ENCODE peak calls at places on chromosomes 3 and 15, in four cellular contexts. One of them, this sample, is unnamed.

GRCh38 chr3:21356402-21356801 is 394.6 kb downstream of the ZNF385D start:
- DNase-seq in HepG2: no peak
- DNase-seq in GM12878: no peak
- DNase-seq in K562: no peak
- DNase-seq in this sample: no peak

GRCh38 chr3:39905788-39906187 is 96.4 kb downstream of the MYRIP start:
- DNase-seq in K562: no peak
- DNase-seq in HepG2: peak
- DNase-seq in GM12878: no peak
- DNase-seq in this sample: no peak

GRCh38 chr3:10232138-10232537 is 16.1 kb upstream of the TATDN2 start:
- DNase-seq in K562: no peak
- DNase-seq in HepG2: no peak
- DNase-seq in GM12878: no peak
- DNase-seq in this sample: no peak

GRCh38 chr3:32460031-32460749 is 42.5 kb downstream of the CMTM6 start:
- DNase-seq in GM12878: no peak
- DNase-seq in HepG2: no peak
- DNase-seq in K562: no peak
- DNase-seq in this sample: peak

GRCh38 chr3:78570482-78570881 is 1197.3 kb downstream of the ROBO1 start:
- DNase-seq in HepG2: no peak
- DNase-seq in K562: no peak
- DNase-seq in GM12878: no peak
- DNase-seq in this sample: no peak

GRCh38 chr15:68113273-68113672 is 59.2 kb downstream of the PIAS1 start:
- DNase-seq in HepG2: peak
- DNase-seq in GM12878: no peak
- DNase-seq in K562: no peak
- DNase-seq in this sample: no peak

GRCh38 chr3:8759038-8759755 is 10.2 kb downstream of the OXTR start:
- DNase-seq in HepG2: no peak
- DNase-seq in GM12878: no peak
- DNase-seq in K562: no peak
- DNase-seq in this sample: no peak

GRCh38 chr3:128922804-128923459 is 43.5 kb downstream of the ACAD9 start:
- DNase-seq in K562: no peak
- DNase-seq in GM12878: no peak
- DNase-seq in HepG2: no peak
- DNase-seq in this sample: no peak

GRCh38 chr3:119570229-119570628 is 9.1 kb upstream of the ADPRH start:
- DNase-seq in K562: no peak
- DNase-seq in HepG2: no peak
- DNase-seq in GM12878: no peak
- DNase-seq in this sample: no peak

GRCh38 chr3:47847256-47847655 is 44.3 kb downstream of the DHX30 start:
- DNase-seq in GM12878: no peak
- DNase-seq in K562: peak
- DNase-seq in HepG2: no peak
- DNase-seq in this sample: peak

GRCh38 chr3:57100046-57100695 is 39.7 kb downstream of the SPATA12 start:
- DNase-seq in HepG2: peak
- DNase-seq in K562: peak
- DNase-seq in GM12878: peak
- DNase-seq in this sample: peak

GRCh38 chr3:125002834-125003368 is 52.9 kb downstream of the HEG1 start:
- DNase-seq in HepG2: no peak
- DNase-seq in K562: no peak
- DNase-seq in GM12878: no peak
- DNase-seq in this sample: no peak

GRCh38 chr3:30448436-30448835 is 158.0 kb upstream of the TGFBR2 start:
- DNase-seq in K562: no peak
- DNase-seq in GM12878: no peak
- DNase-seq in HepG2: no peak
- DNase-seq in this sample: no peak

GRCh38 chr3:11915621-11916417 is 69.1 kb upstream of the TAMM41 start:
- DNase-seq in K562: no peak
- DNase-seq in HepG2: no peak
- DNase-seq in GM12878: no peak
- DNase-seq in this sample: no peak

GRCh38 chr15:92614301-92614700 is 41.3 kb downstream of the FAM174B start:
- DNase-seq in GM12878: no peak
- DNase-seq in K562: no peak
- DNase-seq in HepG2: no peak
- DNase-seq in this sample: no peak

GRCh38 chr15:47355759-47356158 is 361.5 kb upstream of the SEMA6D start:
- DNase-seq in GM12878: no peak
- DNase-seq in K562: no peak
- DNase-seq in HepG2: no peak
- DNase-seq in this sample: no peak

GRCh38 chr3:188152660-188153497 is 1.1 kb upstream of the LPP start:
- DNase-seq in HepG2: no peak
- DNase-seq in K562: no peak
- DNase-seq in GM12878: no peak
- DNase-seq in this sample: peak
- TF ChIP-seq CBFB in HepG2: no peak
- TF ChIP-seq CBFB in K562: no peak
- TF ChIP-seq CBFB in GM12878: no peak
- TF ChIP-seq CBFB in this sample: no peak

DNA sequence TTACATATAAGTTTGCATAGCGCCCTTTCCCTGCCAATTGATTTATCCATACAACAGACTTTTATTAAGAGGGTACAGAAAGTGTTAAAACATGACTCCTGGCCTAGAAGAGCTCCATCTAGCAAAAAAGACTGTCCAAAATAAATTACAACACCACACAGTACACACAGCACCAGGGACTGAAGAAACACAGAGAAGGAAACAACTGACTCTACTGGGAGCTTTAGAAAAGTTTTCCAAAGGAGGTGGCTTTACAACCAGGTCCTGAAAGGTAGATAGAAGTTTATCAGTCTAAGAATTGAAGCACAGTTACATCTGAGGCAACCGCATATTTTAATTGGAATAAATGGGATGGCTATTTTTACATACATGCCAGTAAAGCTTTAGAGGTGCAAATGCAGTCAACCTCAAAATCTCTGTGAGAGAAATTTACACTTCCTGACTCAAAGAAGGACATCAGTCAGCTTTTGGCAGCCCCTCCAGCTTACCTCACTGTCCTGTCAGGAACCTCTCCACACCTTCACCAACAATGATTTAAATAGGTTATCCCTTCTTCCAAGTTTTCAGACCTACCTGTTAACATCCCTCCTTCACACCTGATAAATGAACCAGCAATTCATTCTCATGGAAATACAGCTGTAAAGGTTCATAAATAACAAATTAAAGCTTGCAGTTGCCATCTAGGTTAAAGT is 286.2 kb downstream of the SHOX2 start:
- DNase-seq in K562: no peak
- DNase-seq in GM12878: no peak
- DNase-seq in HepG2: no peak
- DNase-seq in this sample: no peak
- TF ChIP-seq CBFB in K562: no peak
- TF ChIP-seq CBFB in GM12878: no peak
- TF ChIP-seq CBFB in HepG2: no peak
- TF ChIP-seq CBFB in this sample: no peak

GRCh38 chr15:99421758-99422157 is 144.0 kb upstream of the MEF2A start:
- DNase-seq in K562: no peak
- DNase-seq in HepG2: no peak
- DNase-seq in GM12878: no peak
- DNase-seq in this sample: no peak

GRCh38 chr15:99424978-99425665 is 140.7 kb upstream of the MEF2A start:
- DNase-seq in HepG2: peak
- DNase-seq in K562: no peak
- DNase-seq in GM12878: no peak
- DNase-seq in this sample: no peak

GRCh38 chr15:99423186-99424130 is 142.3 kb upstream of the MEF2A start:
- DNase-seq in GM12878: no peak
- DNase-seq in K562: no peak
- DNase-seq in HepG2: no peak
- DNase-seq in this sample: no peak

GRCh38 chr15:99425666-99426301 is 140.0 kb upstream of the MEF2A start:
- DNase-seq in HepG2: no peak
- DNase-seq in K562: no peak
- DNase-seq in GM12878: no peak
- DNase-seq in this sample: no peak

DNA sequence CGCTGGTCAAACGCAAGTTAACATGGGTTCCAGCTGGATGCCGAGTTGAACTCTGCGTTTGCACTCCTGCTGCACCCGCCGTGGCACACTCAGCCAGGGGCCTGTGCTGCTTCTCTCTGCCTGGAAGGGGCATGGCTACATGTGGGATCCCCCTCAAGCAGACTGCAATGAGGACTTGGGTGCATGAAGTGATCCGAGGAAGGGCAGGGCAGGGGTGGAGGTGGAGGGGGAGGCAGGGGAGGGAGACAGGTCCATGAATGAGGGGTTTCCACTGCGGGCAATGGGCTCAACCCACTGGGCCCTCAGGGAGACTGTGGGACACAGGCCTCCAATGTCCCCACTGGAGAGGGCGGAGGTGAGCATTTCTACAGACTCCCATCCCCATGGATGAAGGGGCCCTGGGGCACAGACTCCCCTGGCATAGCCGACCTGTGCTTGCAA is 141.6 kb upstream of the MEF2A start:
- DNase-seq in K562: no peak
- DNase-seq in HepG2: no peak
- DNase-seq in GM12878: no peak
- DNase-seq in this sample: no peak
- TF ChIP-seq CBFB in K562: no peak
- TF ChIP-seq CBFB in HepG2: no peak
- TF ChIP-seq CBFB in GM12878: no peak
- TF ChIP-seq CBFB in this sample: no peak

GRCh38 chr15:85545757-85546156 is 165.4 kb downstream of the AKAP13 start:
- DNase-seq in K562: no peak
- DNase-seq in GM12878: no peak
- DNase-seq in HepG2: no peak
- DNase-seq in this sample: no peak

GRCh38 chr15:85543741-85544155 is 163.3 kb downstream of the AKAP13 start:
- DNase-seq in HepG2: no peak
- DNase-seq in K562: no peak
- DNase-seq in GM12878: no peak
- DNase-seq in this sample: peak

GRCh38 chr15:85542488-85542887 is 162.1 kb downstream of the AKAP13 start:
- DNase-seq in HepG2: no peak
- DNase-seq in K562: no peak
- DNase-seq in GM12878: no peak
- DNase-seq in this sample: no peak

GRCh38 chr15:85542895-85543331 is 162.5 kb downstream of the AKAP13 start:
- DNase-seq in HepG2: no peak
- DNase-seq in K562: no peak
- DNase-seq in GM12878: no peak
- DNase-seq in this sample: no peak

GRCh38 chr15:85545185-85545584 is 164.8 kb downstream of the AKAP13 start:
- DNase-seq in HepG2: no peak
- DNase-seq in K562: no peak
- DNase-seq in GM12878: no peak
- DNase-seq in this sample: no peak
- TF ChIP-seq CBFB in HepG2: no peak
- TF ChIP-seq CBFB in K562: no peak
- TF ChIP-seq CBFB in GM12878: no peak
- TF ChIP-seq CBFB in this sample: no peak

GRCh38 chr15:57640935-57641682 is 49.4 kb downstream of the MYZAP start:
- DNase-seq in K562: peak
- DNase-seq in HepG2: peak
- DNase-seq in GM12878: no peak
- DNase-seq in this sample: peak
- TF ChIP-seq CBFB in K562: no peak
- TF ChIP-seq CBFB in HepG2: no peak
- TF ChIP-seq CBFB in GM12878: no peak
- TF ChIP-seq CBFB in this sample: no peak

DNA sequence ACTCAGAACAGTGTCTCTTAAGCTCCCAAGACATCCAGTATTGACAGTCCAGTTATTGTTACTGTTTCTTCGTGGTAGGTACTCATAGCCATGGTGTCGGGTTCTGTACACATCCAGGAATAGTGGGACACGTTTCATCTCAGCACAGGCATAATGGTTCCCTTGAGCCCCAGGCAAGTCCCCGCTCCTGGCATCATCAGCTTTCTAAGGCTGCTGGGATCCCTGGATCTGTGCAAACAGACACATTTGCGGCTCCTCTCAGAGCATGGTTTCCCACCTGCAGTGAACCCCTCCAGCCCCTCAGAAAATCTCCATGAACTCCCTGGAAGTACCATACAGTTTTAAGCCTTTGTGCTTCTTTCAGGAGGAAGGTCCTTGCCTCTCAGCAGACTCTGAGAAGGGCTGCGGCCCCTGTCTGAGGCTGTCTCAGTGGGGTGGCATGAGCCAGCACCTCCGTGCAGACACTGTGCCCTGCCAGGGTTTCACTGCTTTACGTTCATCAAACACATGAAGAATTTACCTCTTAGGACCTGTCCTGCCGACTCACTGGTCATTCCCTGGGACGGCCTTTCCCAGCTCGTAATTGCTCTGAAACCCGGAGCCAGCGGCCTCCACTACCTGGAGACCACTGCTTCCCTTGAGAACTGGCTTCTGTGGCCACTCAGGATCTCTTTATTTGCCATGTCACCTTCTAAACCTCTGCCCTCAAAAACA is 124.9 kb downstream of the LRRK1 start:
- DNase-seq in HepG2: no peak
- DNase-seq in K562: no peak
- DNase-seq in GM12878: no peak
- DNase-seq in this sample: no peak
- TF ChIP-seq CBFB in HepG2: no peak
- TF ChIP-seq CBFB in K562: no peak
- TF ChIP-seq CBFB in GM12878: no peak
- TF ChIP-seq CBFB in this sample: no peak

GRCh38 chr3:152853196-152853595 is 18.3 kb downstream of the P2RY1 start:
- DNase-seq in GM12878: no peak
- DNase-seq in K562: no peak
- DNase-seq in HepG2: no peak
- DNase-seq in this sample: no peak
- TF ChIP-seq CBFB in GM12878: no peak
- TF ChIP-seq CBFB in K562: no peak
- TF ChIP-seq CBFB in HepG2: no peak
- TF ChIP-seq CBFB in this sample: no peak